ENCODE peak calls at places on chromosomes 5 and 9, in six cellular contexts. E is brain microvascular endothelial cell; R is tibial nerve; A is CD4-positive, alpha-beta T cell; F is mammary epithelial cell; W is effector memory CD4-positive, alpha-beta T cell. X is an unnamed sample.

GRCh38 chr9:18905033-18905882 is 127.8 kb downstream of the SAXO1 start:
- DNase-seq in F (no peak), W (no peak), A (no peak), R (no peak), E (peak), X (no peak)

GRCh38 chr9:92059669-92060068 is 55.5 kb downstream of the SPTLC1 start:
- DNase-seq in R (no peak), E (no peak), A (no peak), W (no peak), F (no peak), X (no peak)

GRCh38 chr5:58828145-58828544 is 245.3 kb downstream of the RAB3C start:
- DNase-seq in A (no peak), W (no peak), F (no peak), R (no peak), E (no peak), X (no peak)

GRCh38 chr5:138849439-138849838 is 25.7 kb downstream of the LRRTM2 start:
- DNase-seq in R (no peak), A (no peak), F (peak), W (no peak), E (no peak), X (no peak)

GRCh38 chr5:80128129-80128528 is 93.0 kb downstream of the THBS4 start:
- DNase-seq in E (no peak), F (no peak), R (no peak), W (no peak), A (no peak), X (no peak)

GRCh38 chr5:176695073-176695472 is 47.8 kb downstream of the TSPAN17 start:
- DNase-seq in E (no peak), R (no peak), A (no peak), W (no peak), F (no peak), X (no peak)

GRCh38 chr5:94849821-94850736 is 231.6 kb downstream of the SLF1 start:
- DNase-seq in F (peak), W (no peak), R (no peak), A (no peak), E (peak), X (no peak)

GRCh38 chr9:123637940-123638634 is 282.1 kb downstream of the CRB2 start:
- DNase-seq in A (no peak), R (no peak), E (no peak), F (no peak), W (no peak), X (no peak)

GRCh38 chr5:180399391-180399790 is 46.3 kb upstream of the GFPT2 start:
- DNase-seq in W (no peak), F (no peak), E (no peak), R (no peak), A (no peak), X (no peak)

GRCh38 chr9:75229605-75230332 is 141.5 kb downstream of the OSTF1 start:
- DNase-seq in R (no peak), E (no peak), F (peak), A (no peak), W (no peak), X (no peak)

GRCh38 chr5:6188344-6188743 is 190.0 kb downstream of the MED10 start:
- DNase-seq in A (no peak), R (no peak), W (no peak), F (no peak), E (no peak), X (no peak)

GRCh38 chr5:141514330-141515111 is 25.6 kb downstream of the PCDHGC5 start:
- DNase-seq in W (no peak), F (peak), E (peak), R (peak), A (no peak), X (no peak)

GRCh38 chr5:33969572-33970452 is 14.7 kb downstream of the SLC45A2 start:
- DNase-seq in W (no peak), R (no peak), A (no peak), F (peak), E (peak), X (no peak)

GRCh38 chr9:114588671-114589526 is 1.3 kb downstream of the ATP6V1G1 start:
- DNase-seq in W (no peak), A (no peak), R (no peak), E (peak), F (peak), X (no peak)

GRCh38 chr9:121281614-121282291 is 13.8 kb downstream of the GSN start:
- DNase-seq in F (peak), A (no peak), E (no peak), R (peak), W (no peak), X (peak)

GRCh38 chr5:10667431-10668057 is 93.5 kb downstream of the DAP start:
- DNase-seq in R (no peak), A (no peak), W (no peak), E (no peak), F (no peak), X (no peak)

GRCh38 chr5:142542906-142543305 is 143.0 kb downstream of the FGF1 start:
- DNase-seq in F (no peak), A (no peak), E (no peak), R (peak), W (no peak), X (no peak)
- H3K27ac ChIP-seq in F (no peak), A (no peak), E (no peak), R (peak), W (no peak), X (no peak)

GRCh38 chr5:148653840-148654781 is at the start of gene HTR4:
- DNase-seq in R (no peak), F (no peak), A (no peak), E (no peak), W (no peak), X (no peak)

GRCh38 chr5:148651528-148651927 is 2.8 kb downstream of the HTR4 start:
- DNase-seq in E (no peak), W (no peak), F (no peak), A (no peak), R (no peak), X (no peak)

DNA sequence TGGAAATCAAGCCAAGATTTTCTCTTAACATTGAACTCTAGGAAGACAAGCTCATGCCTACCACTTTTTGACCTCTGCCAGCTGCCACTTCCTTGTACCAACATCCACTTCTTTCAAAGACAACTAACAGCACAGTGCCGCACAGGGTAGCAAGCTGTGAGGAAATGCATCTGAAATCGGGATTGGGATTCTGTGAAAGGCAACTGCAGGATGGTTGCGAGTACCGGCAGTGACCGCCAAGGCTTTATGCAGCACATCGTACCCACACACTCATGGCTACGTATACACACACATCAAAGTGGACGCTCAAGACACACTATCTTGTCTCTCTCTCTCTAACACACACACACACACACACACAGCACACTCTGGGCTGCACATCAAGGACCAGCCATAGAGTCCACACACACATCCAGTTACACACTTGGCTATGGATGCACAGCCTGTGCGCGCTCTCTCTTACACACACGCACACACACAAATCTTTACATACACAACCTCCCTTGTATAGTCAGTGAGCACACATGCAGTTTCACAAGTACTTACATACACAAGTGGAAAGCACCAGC is 972 bp downstream of the HTR4 start:
- DNase-seq in F (no peak), E (no peak), R (no peak), A (no peak), W (no peak), X (no peak)
- H3K27ac ChIP-seq in F (no peak), E (no peak), R (no peak), A (no peak), W (no peak), X (no peak)

GRCh38 chr9:33129251-33129885 is 37.8 kb downstream of the B4GALT1 start:
- DNase-seq in F (no peak), R (no peak), A (no peak), W (no peak), E (no peak), X (no peak)

GRCh38 chr9:33129886-33130284 is 37.3 kb downstream of the B4GALT1 start:
- DNase-seq in E (no peak), W (no peak), A (no peak), R (no peak), F (no peak), X (no peak)

GRCh38 chr9:33131505-33132248 is 35.5 kb downstream of the B4GALT1 start:
- DNase-seq in R (no peak), A (no peak), F (no peak), E (no peak), W (no peak), X (no peak)

GRCh38 chr9:33130961-33131360 is 36.2 kb downstream of the B4GALT1 start:
- DNase-seq in E (no peak), W (no peak), F (no peak), R (no peak), A (no peak), X (no peak)

DNA sequence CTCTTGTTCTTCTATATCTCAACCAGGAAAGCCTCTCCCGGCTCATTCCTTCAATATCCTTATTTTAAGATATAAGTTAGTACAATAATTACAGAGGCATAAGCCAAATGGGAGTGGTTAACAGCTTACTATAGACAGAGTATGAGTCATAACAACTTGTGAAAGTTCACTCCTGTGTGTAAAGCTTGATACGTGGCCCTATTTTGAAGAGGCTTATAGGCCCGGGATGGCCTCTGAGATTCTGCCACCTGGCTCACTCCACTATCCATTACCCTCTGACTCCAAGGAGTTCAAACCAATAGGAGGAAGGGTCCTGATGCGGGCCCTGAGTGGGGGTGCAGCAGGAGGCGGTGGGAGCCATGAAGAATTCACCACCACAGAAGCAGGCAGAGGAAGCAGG is 36.6 kb downstream of the B4GALT1 start:
- DNase-seq in F (peak), R (no peak), E (peak), W (no peak), A (no peak), X (no peak)
- H3K27ac ChIP-seq in F (peak), R (peak), E (peak), W (no peak), A (no peak), X (no peak)

GRCh38 chr5:132871885-132872284 is 1.6 kb upstream of the LEAP2 start:
- DNase-seq in A (no peak), E (no peak), R (no peak), W (no peak), F (no peak), X (no peak)

GRCh38 chr5:132873119-132873929 is at the start of gene LEAP2:
- DNase-seq in R (no peak), A (no peak), E (no peak), W (no peak), F (no peak), X (no peak)

GRCh38 chr5:132872788-132873118 is 715 bp upstream of the LEAP2 start:
- DNase-seq in A (no peak), R (no peak), W (no peak), F (no peak), E (no peak), X (no peak)

GRCh38 chr5:132870801-132871200 is 2.7 kb upstream of the LEAP2 start:
- DNase-seq in E (no peak), R (no peak), W (no peak), F (no peak), A (no peak), X (no peak)

DNA sequence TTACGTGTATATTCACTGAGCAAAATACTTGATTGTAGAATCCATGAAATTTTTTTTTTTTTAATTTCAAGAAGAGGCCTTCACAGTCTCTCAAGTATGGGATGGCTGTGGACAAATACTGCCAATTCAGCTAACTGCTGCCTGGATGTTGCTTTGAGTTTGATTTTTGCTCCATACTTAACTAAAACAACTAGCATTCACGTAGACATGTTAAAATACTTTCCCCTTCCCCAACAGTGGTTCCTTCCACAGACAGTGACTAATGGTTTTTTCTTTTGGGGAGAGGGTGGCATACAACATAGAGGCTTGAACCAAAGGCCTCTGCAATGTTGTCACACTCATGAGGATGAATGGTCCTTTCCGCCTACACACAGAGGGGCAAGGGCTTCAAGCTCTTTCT is 2.0 kb upstream of the LEAP2 start:
- DNase-seq in R (no peak), E (no peak), A (no peak), W (no peak), F (no peak), X (no peak)
- H3K27ac ChIP-seq in R (no peak), E (no peak), A (no peak), W (no peak), F (no peak), X (no peak)

DNA sequence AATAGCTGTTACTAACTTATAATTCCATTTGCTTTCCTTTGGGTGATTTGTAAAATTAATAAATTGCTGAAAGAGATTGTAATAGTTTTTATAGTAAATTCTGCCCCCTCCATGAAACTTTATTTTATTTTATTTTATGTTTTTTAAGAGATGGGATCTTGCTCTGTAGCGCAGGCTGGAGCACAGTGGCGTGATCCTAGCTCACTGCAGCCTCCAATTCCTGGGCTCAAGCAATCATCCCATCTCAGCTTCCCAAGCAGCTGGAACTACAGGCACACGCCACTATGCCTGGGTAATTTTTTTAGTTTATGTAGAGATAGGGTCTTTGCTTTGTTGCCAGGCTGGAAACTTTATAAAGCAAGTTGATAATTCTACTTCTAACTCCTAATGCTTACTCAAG is 395 bp downstream of the IL33 start:
- DNase-seq in E (no peak), W (no peak), A (no peak), F (no peak), R (no peak), X (no peak)
- H3K27ac ChIP-seq in E (no peak), W (no peak), A (no peak), F (no peak), R (peak), X (no peak)

GRCh38 chr5:40017151-40017550 is 592.4 kb upstream of the DAB2 start:
- DNase-seq in A (no peak), W (no peak), E (no peak), F (peak), R (no peak), X (no peak)
- H3K27ac ChIP-seq in A (no peak), W (no peak), E (no peak), F (no peak), R (no peak), X (no peak)

X was measured in substantia nigra.